ENCODE peak calls at places on chromosome 6, in eight cellular contexts. A is heart right ventricle, J is cardiac muscle cell, D is fibroblast of pulmonary artery, H is endothelial cell, X is prostate gland, I is H1, W is HFFc6. S is an unnamed sample.

GRCh38 chr6:136347847-136348246 is 58.2 kb upstream of the BCLAF1 start:
- DNase-seq in A (no peak), J (no peak), D (no peak), H (no peak), X (no peak), I (no peak), W (no peak), S (peak)

GRCh38 chr6:152635949-152636674 is 1.1 kb downstream of the SYNE1 start:
- DNase-seq in A (peak), J (peak), D (peak), H (no peak), X (peak), I (peak), W (no peak), S (peak)

GRCh38 chr6:147507162-147508072 is 1.1 kb upstream of the SAMD5 start:
- DNase-seq in A (no peak), J (peak), D (no peak), H (peak), X (no peak), I (peak), W (no peak), S (peak)

GRCh38 chr6:138521800-138522199 is 22.5 kb upstream of the NHSL1 start:
- DNase-seq in A (peak), J (no peak), D (no peak), H (no peak), X (no peak), I (no peak), W (no peak), S (no peak)

GRCh38 chr6:103113416-103113815 is 1719.9 kb downstream of the GRIK2 start:
- DNase-seq in A (no peak), J (no peak), D (no peak), H (no peak), X (no peak), I (no peak), W (no peak), S (peak)

GRCh38 chr6:137117605-137118004 is 55.8 kb downstream of the IL22RA2 start:
- DNase-seq in A (no peak), J (no peak), D (no peak), H (no peak), X (no peak), I (no peak), W (no peak), S (no peak)

GRCh38 chr6:130671119-130672104 is 155.8 kb upstream of the SMLR1 start:
- DNase-seq in A (peak), J (no peak), D (peak), H (no peak), X (no peak), I (no peak), W (peak), S (no peak)

GRCh38 chr6:72580281-72580940 is 41.5 kb upstream of the KCNQ5 start:
- DNase-seq in A (no peak), J (peak), D (peak), H (peak), X (no peak), I (no peak), W (peak), S (peak)

GRCh38 chr6:87575423-87575822 is 14.4 kb downstream of the RARS2 start:
- DNase-seq in A (no peak), J (no peak), D (no peak), H (no peak), X (no peak), I (no peak), W (no peak), S (no peak)

GRCh38 chr6:104682722-104683643 is 176.7 kb downstream of the HACE1 start:
- DNase-seq in A (peak), J (peak), D (peak), H (peak), X (no peak), I (peak), W (peak), S (peak)

GRCh38 chr6:110822248-110822647 is 7.0 kb upstream of the CDK19 start:
- DNase-seq in A (no peak), J (no peak), D (peak), H (no peak), X (no peak), I (no peak), W (no peak), S (no peak)

GRCh38 chr6:75893058-75893775 is 144.2 kb downstream of the MYO6 start:
- DNase-seq in A (no peak), J (peak), D (peak), H (no peak), X (no peak), I (no peak), W (peak), S (peak)

GRCh38 chr6:158991017-158991723 is 8.8 kb downstream of the RSPH3 start:
- DNase-seq in A (no peak), J (no peak), D (no peak), H (no peak), X (no peak), I (no peak), W (no peak), S (peak)

GRCh38 chr6:46932526-46932925 is 10.8 kb upstream of the ADGRF5 start:
- DNase-seq in A (no peak), J (no peak), D (no peak), H (no peak), X (no peak), I (no peak), W (no peak), S (peak)

GRCh38 chr6:109239192-109239917 is 142.9 kb downstream of the CD164 start:
- DNase-seq in A (no peak), J (no peak), D (no peak), H (no peak), X (no peak), I (no peak), W (peak), S (no peak)

GRCh38 chr6:169250660-169251059 is 3.0 kb downstream of the THBS2 start:
- DNase-seq in A (no peak), J (no peak), D (peak), H (no peak), X (no peak), I (no peak), W (peak), S (peak)

GRCh38 chr6:160365117-160365516 is 16.9 kb downstream of the SLC22A3 start:
- DNase-seq in A (no peak), J (no peak), D (no peak), H (no peak), X (no peak), I (no peak), W (no peak), S (peak)

GRCh38 chr6:154343473-154344308 is 12.9 kb downstream of the IPCEF1 start:
- DNase-seq in A (peak), J (peak), D (peak), H (no peak), X (peak), I (peak), W (peak), S (peak)

GRCh38 chr6:150352321-150353296 is 16.2 kb upstream of the IYD start:
- DNase-seq in A (no peak), J (no peak), D (peak), H (no peak), X (no peak), I (no peak), W (peak), S (peak)

GRCh38 chr6:135703621-135704020 is 147.9 kb upstream of the PDE7B start:
- DNase-seq in A (no peak), J (no peak), D (no peak), H (no peak), X (no peak), I (no peak), W (no peak), S (no peak)

GRCh38 chr6:78483546-78483945 is 383.8 kb upstream of the IRAK1BP1 start:
- DNase-seq in A (no peak), J (no peak), D (peak), H (no peak), X (no peak), I (no peak), W (no peak), S (peak)

GRCh38 chr6:99993533-99994251 is at the start of gene MCHR2:
- DNase-seq in A (no peak), J (peak), D (no peak), H (peak), X (no peak), I (peak), W (no peak), S (no peak)

GRCh38 chr6:157632821-157633220 is 190.2 kb upstream of the SNX9 start:
- DNase-seq in A (no peak), J (no peak), D (peak), H (no peak), X (no peak), I (no peak), W (peak), S (peak)

GRCh38 chr6:30821862-30822784 is 62.2 kb upstream of the DDR1 start:
- DNase-seq in A (no peak), J (peak), D (peak), H (no peak), X (no peak), I (no peak), W (peak), S (peak)

GRCh38 chr6:3137057-3137777 is 18.7 kb downstream of the BPHL start:
- DNase-seq in A (no peak), J (no peak), D (no peak), H (no peak), X (no peak), I (no peak), W (no peak), S (no peak)

GRCh38 chr6:108578595-108579038 is 17.9 kb downstream of the FOXO3 start:
- DNase-seq in A (no peak), J (no peak), D (peak), H (no peak), X (no peak), I (no peak), W (peak), S (no peak)

GRCh38 chr6:141475269-141475668 is 657.5 kb upstream of the GJE1 start:
- DNase-seq in A (no peak), J (no peak), D (no peak), H (no peak), X (no peak), I (no peak), W (no peak), S (peak)

GRCh38 chr6:142692942-142693341 is 252.0 kb downstream of the HIVEP2 start:
- DNase-seq in A (peak), J (peak), D (peak), H (peak), X (peak), I (peak), W (peak), S (peak)

GRCh38 chr6:14278000-14278399 is 160.4 kb downstream of the CD83 start:
- DNase-seq in A (no peak), J (no peak), D (no peak), H (no peak), X (no peak), I (no peak), W (no peak), S (no peak)
- TF ChIP-seq CTCF in A (no peak), J (no peak), D (no peak), H (no peak), X (no peak), I (no peak), W (no peak), S (no peak)

DNA sequence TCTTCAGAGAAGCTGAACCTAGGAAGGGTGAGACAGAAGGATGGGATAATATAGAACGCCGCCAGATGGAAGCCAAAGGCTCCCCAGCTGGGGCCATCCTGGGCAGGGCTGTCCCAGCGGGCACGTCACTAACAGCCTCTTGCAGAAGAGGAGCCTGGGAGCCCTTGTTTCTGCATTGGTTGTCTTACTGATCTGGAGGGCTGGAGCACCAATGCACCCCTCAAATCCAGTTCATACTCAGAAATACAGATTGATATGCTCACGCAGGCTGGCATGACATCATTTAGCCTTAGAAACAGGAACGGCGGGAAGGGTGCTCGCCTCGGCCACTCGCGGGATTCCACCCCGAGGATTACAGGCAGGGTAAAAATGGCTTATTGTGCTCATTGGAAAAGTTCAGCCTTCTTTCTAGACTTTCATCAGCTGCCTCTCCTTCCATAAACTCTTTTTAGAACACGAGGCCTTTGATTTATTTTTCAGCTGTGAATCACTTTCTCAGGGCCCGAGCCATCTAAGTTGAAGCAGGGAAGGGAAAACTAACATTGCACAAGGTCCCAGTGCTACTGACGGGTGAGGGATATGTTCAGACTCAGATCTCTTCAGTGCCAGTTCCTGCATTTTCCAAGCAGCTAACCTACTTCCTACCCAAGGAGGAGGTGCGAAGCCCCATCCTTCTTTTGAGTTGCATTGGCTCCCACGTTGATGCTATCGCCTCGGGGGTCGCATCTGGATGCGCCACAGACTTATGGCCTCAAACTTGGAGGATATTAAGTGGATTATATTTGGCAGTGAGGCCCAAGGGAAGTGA is 82.3 kb downstream of the GMPR start:
- DNase-seq in A (no peak), J (no peak), D (peak), H (no peak), X (no peak), I (no peak), W (peak), S (no peak)
- TF ChIP-seq CTCF in A (no peak), J (no peak), D (no peak), H (no peak), X (no peak), I (no peak), W (no peak), S (no peak)

GRCh38 chr6:12034349-12034748 is 22.2 kb downstream of the HIVEP1 start:
- DNase-seq in A (no peak), J (peak), D (no peak), H (no peak), X (no peak), I (no peak), W (no peak), S (no peak)

GRCh38 chr6:12036766-12037165 is 24.7 kb downstream of the HIVEP1 start:
- DNase-seq in A (no peak), J (no peak), D (no peak), H (no peak), X (no peak), I (no peak), W (no peak), S (no peak)

GRCh38 chr6:12033770-12034169 is 21.7 kb downstream of the HIVEP1 start:
- DNase-seq in A (no peak), J (no peak), D (peak), H (no peak), X (no peak), I (no peak), W (no peak), S (peak)

GRCh38 chr6:12032783-12033573 is 20.9 kb downstream of the HIVEP1 start:
- DNase-seq in A (no peak), J (no peak), D (no peak), H (no peak), X (no peak), I (no peak), W (no peak), S (no peak)

DNA sequence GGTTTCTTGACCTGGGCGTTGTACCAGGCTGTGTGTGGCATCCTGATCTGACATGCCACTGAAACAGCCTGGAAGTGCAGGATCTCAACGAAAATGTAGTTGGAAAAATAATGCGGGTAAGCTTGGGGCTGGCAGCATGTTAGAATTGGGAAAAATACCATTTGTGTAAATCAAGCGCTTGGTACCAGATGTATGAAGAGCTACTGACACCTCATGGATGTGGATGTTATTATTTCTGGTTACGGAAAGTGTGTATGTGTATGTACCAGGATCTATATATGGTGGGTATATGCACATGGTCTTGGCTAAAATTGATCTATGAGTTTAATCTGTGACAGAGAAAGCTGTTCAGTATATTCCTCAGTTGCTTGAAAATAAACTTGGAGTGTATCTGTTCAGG is 22.7 kb downstream of the HIVEP1 start:
- DNase-seq in A (no peak), J (no peak), D (peak), H (no peak), X (no peak), I (no peak), W (no peak), S (no peak)
- TF ChIP-seq CTCF in A (no peak), J (no peak), D (no peak), H (no peak), X (no peak), I (no peak), W (no peak), S (no peak)

GRCh38 chr6:35972471-35972985 is 51.6 kb upstream of the SRPK1 start:
- DNase-seq in A (no peak), J (peak), D (no peak), H (peak), X (no peak), I (peak), W (no peak), S (no peak)
- TF ChIP-seq CTCF in A (no peak), J (no peak), D (peak), H (no peak), X (no peak), I (peak), W (peak), S (no peak)

GRCh38 chr6:83436674-83437073 is 5.8 kb upstream of the ME1 start:
- DNase-seq in A (no peak), J (no peak), D (no peak), H (no peak), X (no peak), I (no peak), W (no peak), S (peak)
- TF ChIP-seq CTCF in A (no peak), J (no peak), D (no peak), H (no peak), X (no peak), I (no peak), W (no peak), S (no peak)